ENCODE peak calls at places on chromosomes 13 and 19, in six cellular contexts. V is SK-N-SH, W is HepG2, P is H1, C is GM12878, K is K562. M is an unnamed sample. For H3K9me3, the result is how much of the 10 kb centered on the place peaks cover.

GRCh38 chr19:16073988-16074387 is 2.3 kb upstream of the TPM4 start:
- DNase-seq in V (no peak), P (no peak), W (no peak), C (no peak), K (no peak), M (no peak)

GRCh38 chr13:80339841-80340642 is 884 bp downstream of the SPRY2 start:
- DNase-seq in P (no peak), V (peak), W (peak), C (no peak), K (peak), M (no peak)

GRCh38 chr19:49567722-49568454 is 12.5 kb downstream of the NOSIP start:
- DNase-seq in W (no peak), K (peak), C (no peak), P (no peak), V (no peak), M (no peak)

GRCh38 chr13:114069376-114070097 is 62.9 kb downstream of the RASA3 start:
- DNase-seq in W (no peak), P (no peak), V (no peak), K (no peak), C (no peak), M (no peak)

GRCh38 chr19:3656073-3656746 is 29.6 kb upstream of the CACTIN start:
- DNase-seq in C (no peak), K (no peak), V (no peak), W (no peak), P (no peak), M (no peak)

GRCh38 chr13:44281252-44282000 is 92.2 kb upstream of the SERP2 start:
- DNase-seq in K (no peak), C (no peak), P (no peak), W (peak), V (no peak), M (no peak)

GRCh38 chr19:44582581-44583265 is 30.6 kb upstream of the IGSF23 start:
- DNase-seq in K (peak), V (peak), C (no peak), W (no peak), P (peak), M (peak)

GRCh38 chr13:104408733-104409132 is 1342.5 kb upstream of the SLC10A2 start:
- DNase-seq in V (no peak), W (no peak), C (no peak), K (no peak), P (no peak), M (no peak)

GRCh38 chr19:46357846-46358583 is 11.1 kb downstream of the PPP5C start:
- DNase-seq in C (no peak), K (no peak), V (no peak), W (no peak), P (no peak), M (no peak)

GRCh38 chr13:110444226-110444653 is 117.3 kb downstream of the RAB20 start:
- DNase-seq in C (no peak), P (no peak), W (no peak), V (no peak), K (peak), M (no peak)

GRCh38 chr13:48110132-48110868 is 15.4 kb upstream of the MED4 start:
- DNase-seq in K (no peak), V (no peak), W (no peak), P (no peak), C (no peak), M (no peak)

GRCh38 chr19:39968789-39969188 is 2.2 kb upstream of the PSMC4 start:
- DNase-seq in K (no peak), P (no peak), C (no peak), V (no peak), W (no peak), M (no peak)

GRCh38 chr19:4968462-4969291 is at the start of gene KDM4B:
- DNase-seq in C (peak), W (peak), P (peak), V (peak), K (peak), M (peak)

GRCh38 chr19:16249826-16250434 is 52.2 kb downstream of the AP1M1 start:
- DNase-seq in K (no peak), V (no peak), P (no peak), W (no peak), C (no peak), M (no peak)

GRCh38 chr19:15475611-15476010 is 3.7 kb downstream of the PGLYRP2 start:
- DNase-seq in W (no peak), K (no peak), P (no peak), C (no peak), V (no peak), M (no peak)

GRCh38 chr19:821228-821975 is at the start of gene PLPPR3:
- DNase-seq in V (peak), K (peak), C (no peak), P (no peak), W (no peak), M (no peak)

GRCh38 chr13:106530209-106530906 is 5.1 kb downstream of the EFNB2 start:
- DNase-seq in K (no peak), W (no peak), V (no peak), P (no peak), C (no peak), M (no peak)

GRCh38 chr13:111156421-111156820 is 41.3 kb downstream of the ARHGEF7 start:
- DNase-seq in K (no peak), P (no peak), V (no peak), W (no peak), C (no peak), M (no peak)

GRCh38 chr19:940591-941291 is 14.9 kb downstream of the ARID3A start:
- DNase-seq in K (no peak), V (peak), P (no peak), W (no peak), C (no peak), M (no peak)

GRCh38 chr19:21463449-21464105 is 41.8 kb upstream of the ZNF429 start:
- DNase-seq in K (peak), V (peak), P (peak), W (no peak), C (no peak), M (no peak)

GRCh38 chr19:3056454-3057016 is 5.8 kb downstream of the TLE5 start:
- DNase-seq in K (no peak), W (no peak), V (no peak), C (no peak), P (no peak), M (no peak)

GRCh38 chr13:23651887-23652286 is 81.7 kb downstream of the TNFRSF19 start:
- DNase-seq in K (no peak), C (no peak), P (no peak), V (no peak), W (no peak), M (no peak)

GRCh38 chr19:44847144-44848035 is 1.3 kb downstream of the NECTIN2 start:
- DNase-seq in W (peak), K (peak), P (no peak), C (no peak), V (peak), M (peak)

DNA sequence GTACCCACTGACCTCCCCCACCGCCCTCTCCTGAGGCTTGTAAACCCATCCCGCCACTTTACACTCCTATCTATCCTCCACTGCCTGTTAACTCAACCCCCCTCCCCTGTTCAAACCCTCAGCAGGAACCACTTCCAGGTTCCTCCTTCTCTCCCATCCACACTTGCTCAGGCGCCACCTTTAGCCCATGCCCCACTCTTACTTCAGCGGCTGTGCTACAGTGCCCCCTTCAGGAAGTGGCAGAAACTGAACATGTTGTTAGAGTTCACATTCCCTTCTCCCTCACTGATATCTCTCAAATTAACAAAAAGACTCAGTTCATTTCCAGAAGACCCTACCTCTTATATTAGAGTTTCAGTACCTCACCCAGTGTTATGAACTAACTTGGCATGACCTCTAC is 49.4 kb downstream of the ZNF91 start:
- DNase-seq in V (no peak), K (peak), P (peak), W (no peak), C (no peak), M (no peak)
- H3K9me3 ChIP-seq in V (under half), K (under half), P (under half), W (half or more), C (under half), M (half or more)

DNA sequence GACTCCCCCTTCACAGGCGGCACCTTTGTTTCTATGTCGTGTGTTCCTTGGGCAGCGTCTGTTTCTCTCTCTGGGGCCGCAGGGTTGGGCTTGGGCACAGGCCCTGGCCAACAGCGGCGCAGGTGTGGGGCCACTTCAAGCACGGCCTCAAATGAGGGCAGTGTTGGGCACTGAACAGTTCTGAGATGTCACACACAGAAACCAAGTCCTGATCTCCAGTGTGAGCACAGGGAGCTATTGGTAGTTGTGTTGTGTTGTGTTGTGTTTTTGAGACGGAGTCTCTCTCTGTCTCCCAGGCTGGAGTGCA is 42.7 kb downstream of the GATAD2A start:
- DNase-seq in V (no peak), C (no peak), P (no peak), K (no peak), W (no peak), M (no peak)
- TF ChIP-seq CHD2 in V (no peak), C (no peak), P (no peak), K (no peak), W (no peak), M (no peak)

DNA sequence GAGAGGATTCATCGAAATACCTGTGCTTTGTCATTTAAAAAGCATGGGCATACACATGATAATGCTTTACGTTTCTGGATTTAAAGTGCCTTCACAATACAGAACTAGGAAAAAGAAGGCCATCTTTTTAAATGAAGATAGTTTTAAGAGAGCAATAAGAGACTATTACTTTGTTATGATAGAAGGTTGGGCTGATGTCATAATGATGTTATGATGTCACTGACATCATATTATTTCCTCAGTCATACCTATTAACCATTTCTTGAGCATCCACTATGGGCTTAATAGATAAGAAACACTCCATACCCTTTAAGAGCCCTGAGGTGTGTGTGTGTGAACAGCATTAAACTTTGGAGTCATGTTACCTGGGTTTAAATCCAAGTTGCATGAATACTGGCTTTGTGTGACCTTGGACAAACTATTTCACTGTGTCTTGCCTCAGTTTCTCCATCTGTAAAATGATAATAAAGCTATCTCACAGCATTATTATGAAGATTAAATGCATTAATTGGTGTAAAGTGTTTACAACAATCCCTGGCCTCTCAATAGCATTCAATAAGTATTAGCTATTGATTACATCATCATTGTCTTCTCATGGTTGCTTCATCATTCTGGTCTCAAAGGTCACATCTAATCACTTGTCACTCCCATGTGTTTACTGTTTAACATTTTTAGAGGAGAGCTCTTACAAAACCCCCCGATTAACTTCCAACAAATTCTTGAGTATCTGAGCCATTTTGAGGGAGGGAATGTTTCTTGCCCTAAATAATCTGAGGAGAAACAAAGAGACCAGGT is 11.1 kb downstream of the ZNF181 start:
- DNase-seq in W (peak), K (no peak), P (no peak), C (no peak), V (no peak), M (no peak)
- H3K9me3 ChIP-seq in W (under half), K (under half), P (under half), C (under half), V (under half), M (half or more)

DNA sequence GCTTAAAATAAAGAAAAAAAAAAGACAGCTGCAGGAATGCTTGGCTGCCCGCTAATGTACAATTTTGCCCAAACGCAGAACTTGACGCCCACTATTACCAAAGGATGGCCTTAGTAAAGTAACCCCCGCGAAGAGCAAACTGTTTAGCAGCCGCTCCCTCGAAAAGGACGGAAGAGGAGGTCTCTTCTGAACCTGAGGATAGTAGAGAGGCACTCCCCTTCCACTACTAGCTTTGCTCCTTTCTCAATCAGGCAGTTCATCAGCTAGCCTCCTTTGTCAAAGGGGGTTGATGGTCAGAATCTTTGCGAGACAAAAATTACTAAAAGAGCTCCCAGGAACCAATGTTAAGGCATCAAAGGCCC is 556 bp downstream of the CAB39L start:
- DNase-seq in K (peak), P (no peak), W (peak), C (no peak), V (peak), M (peak)
- TF ChIP-seq CHD2 in K (no peak), P (no peak), W (no peak), C (no peak), V (no peak), M (no peak)

GRCh38 chr19:54792814-54793213 is 10.6 kb upstream of the KIR2DL4 start:
- DNase-seq in V (no peak), K (no peak), W (no peak), C (peak), P (no peak), M (no peak)
- H3K9me3 ChIP-seq in V (under half), K (under half), W (under half), C (under half), P (half or more), M (under half)

DNA sequence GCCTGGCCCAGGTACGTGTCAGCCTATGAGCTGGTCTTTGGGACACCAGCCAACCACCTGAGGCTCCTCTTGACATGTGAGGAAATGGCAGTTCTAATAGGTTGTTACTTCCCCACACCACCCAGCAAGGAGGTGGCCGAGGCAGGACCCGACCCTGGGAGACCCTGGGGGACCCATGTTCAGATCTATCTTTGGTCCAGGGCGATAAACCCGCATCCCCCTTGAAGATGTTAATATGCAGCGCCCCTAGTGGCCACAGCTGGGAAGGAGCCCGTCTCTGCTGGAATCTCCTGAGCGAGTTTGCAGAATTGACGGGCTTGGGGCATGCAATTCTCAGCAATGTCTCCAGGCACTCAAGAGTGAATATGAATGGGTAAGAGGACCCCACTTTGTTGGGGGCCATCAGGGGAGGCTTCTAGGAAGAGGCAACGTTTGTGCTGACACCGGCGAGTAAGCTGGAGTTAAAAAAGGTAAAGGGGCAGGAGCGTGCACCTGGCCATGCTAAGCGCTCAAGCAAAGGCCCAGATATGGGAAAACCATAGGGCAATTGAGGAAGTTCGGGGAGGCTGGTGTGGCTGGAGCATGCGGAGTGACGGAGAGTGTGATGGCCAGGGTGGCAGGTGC is 1.5 kb upstream of the MYO1F start:
- DNase-seq in P (peak), K (peak), V (peak), W (peak), C (no peak), M (peak)
- TF ChIP-seq CHD2 in P (no peak), K (no peak), V (no peak), W (no peak), C (no peak), M (no peak)